ENCODE peak calls at places on chromosomes 11 and 22, in five cellular contexts. P is IMR-90, X is PC-3, M is fibroblast of lung, N is HCT116. Z is an unnamed sample.

GRCh38 chr11:64068705-64069400 is 33.1 kb downstream of the FLRT1 start:
- DNase-seq in P (no peak), X (no peak), M (no peak), N (no peak), Z (no peak)

GRCh38 chr11:123202155-123202714 is 7.2 kb upstream of the CLMP start:
- DNase-seq in P (peak; percentile 64), X (no peak), M (peak; percentile 51), N (no peak), Z (no peak)

GRCh38 chr11:120073196-120073595 is 64.7 kb downstream of the TRIM29 start:
- DNase-seq in P (no peak), X (no peak), M (no peak), N (no peak), Z (no peak)

GRCh38 chr22:19631899-19632670 is 82.2 kb upstream of the SEPTIN5 start:
- DNase-seq in P (peak; percentile 27), X (peak; percentile 31), M (peak; percentile 39), N (peak; percentile 55), Z (peak; percentile 33)

GRCh38 chr11:99316761-99317475 is 296.2 kb downstream of the CNTN5 start:
- DNase-seq in P (no peak), X (no peak), M (peak; percentile 36), N (no peak), Z (no peak)

GRCh38 chr11:12179019-12179418 is 68.6 kb downstream of the MICAL2 start:
- DNase-seq in P (no peak), X (no peak), M (no peak), N (no peak), Z (no peak)

GRCh38 chr11:43358308-43358669 is 431 bp upstream of the TTC17 start:
- DNase-seq in P (no peak), X (no peak), M (no peak), N (no peak), Z (peak; percentile 9)

GRCh38 chr11:7060828-7061227 is 28.0 kb upstream of the RBMXL2 start:
- DNase-seq in P (peak; percentile 58), X (no peak), M (peak; percentile 44), N (no peak), Z (no peak)

GRCh38 chr11:65639623-65640482 is 2.0 kb downstream of the SIPA1 start:
- DNase-seq in P (no peak), X (no peak), M (no peak), N (no peak), Z (peak; percentile 99)

GRCh38 chr11:30285416-30286121 is 37.3 kb upstream of the ARL14EP start:
- DNase-seq in P (no peak), X (no peak), M (no peak), N (no peak), Z (no peak)

GRCh38 chr11:88175707-88176066 is 444 bp upstream of the RAB38 start:
- DNase-seq in P (peak; percentile 7), X (no peak), M (peak; percentile 31), N (no peak), Z (no peak)

GRCh38 chr11:41659990-41660389 is 200.5 kb upstream of the LRRC4C start:
- DNase-seq in P (no peak), X (peak; percentile 59), M (peak; percentile 3), N (no peak), Z (no peak)

GRCh38 chr11:132770802-132771545 is 761.3 kb downstream of the OPCML start:
- DNase-seq in P (no peak), X (no peak), M (peak; percentile 13), N (no peak), Z (no peak)

GRCh38 chr22:45997077-45997774 is 20.3 kb upstream of the WNT7B start:
- DNase-seq in P (peak; percentile 95), X (peak; percentile 64), M (peak; percentile 97), N (no peak), Z (peak; percentile 75)

GRCh38 chr11:76744186-76745058 is 38.7 kb upstream of the TSKU start:
- DNase-seq in P (peak; percentile 36), X (no peak), M (no peak), N (no peak), Z (no peak)

GRCh38 chr11:57513911-57514537 is 1.5 kb downstream of the SLC43A1 start:
- DNase-seq in P (peak; percentile 33), X (peak; percentile 41), M (peak; percentile 43), N (no peak), Z (peak; percentile 62)

GRCh38 chr11:71948314-71949027 is 19.6 kb downstream of the RNF121 start:
- DNase-seq in P (no peak), X (no peak), M (peak; percentile 72), N (no peak), Z (no peak)

GRCh38 chr11:83545911-83546310 is 259.7 kb upstream of the CCDC90B start:
- DNase-seq in P (no peak), X (no peak), M (no peak), N (no peak), Z (no peak)

GRCh38 chr22:17119481-17120202 is 1.5 kb downstream of the TMEM121B start:
- DNase-seq in P (no peak), X (peak; percentile 3), M (no peak), N (no peak), Z (no peak)

GRCh38 chr11:122032317-122032716 is 83.7 kb downstream of the BLID start:
- DNase-seq in P (no peak), X (no peak), M (peak; percentile 36), N (no peak), Z (no peak)

GRCh38 chr11:44899959-44900358 is 50.7 kb downstream of the TP53I11 start:
- DNase-seq in P (peak; percentile 71), X (peak; percentile 39), M (peak; percentile 75), N (peak; percentile 48), Z (peak; percentile 62)

GRCh38 chr11:27018902-27019544 is 21.6 kb upstream of the BBOX1 start:
- DNase-seq in P (peak; percentile 20), X (no peak), M (peak; percentile 56), N (no peak), Z (no peak)
- H3K4me2 ChIP-seq in P (no peak overlapping the region), X (no peak overlapping the region), M (no peak overlapping the region), N (no peak overlapping the region), Z (no peak overlapping the region)

GRCh38 chr22:50198624-50199017 is 2.2 kb upstream of the SELENOO start:
- DNase-seq in P (no peak), X (no peak), M (no peak), N (no peak), Z (no peak)
- H3K4me2 ChIP-seq in P (no peak overlapping the region), X (no peak overlapping the region), M (no peak overlapping the region), N (no peak overlapping the region), Z (no peak overlapping the region)

GRCh38 chr11:48050304-48050703 is 69.9 kb downstream of the PTPRJ start:
- DNase-seq in P (no peak), X (no peak), M (no peak), N (no peak), Z (no peak)
- H3K4me2 ChIP-seq in P (no peak overlapping the region), X (peak overlapping the region; percentile 68), M (no peak overlapping the region), N (no peak overlapping the region), Z (peak overlapping the region; percentile 55)

GRCh38 chr22:20782083-20782482 is 8.2 kb downstream of the SERPIND1 start:
- DNase-seq in P (peak; percentile 17), X (no peak), M (no peak), N (no peak), Z (no peak)
- H3K4me2 ChIP-seq in P (no peak overlapping the region), X (peak overlapping the region; percentile 72), M (no peak overlapping the region), N (no peak overlapping the region), Z (no peak overlapping the region)

GRCh38 chr11:75563501-75563977 is 1.5 kb downstream of the SERPINH1 start:
- DNase-seq in P (no peak), X (no peak), M (no peak), N (no peak), Z (no peak)

GRCh38 chr11:75562048-75562835 is at the start of gene SERPINH1:
- DNase-seq in P (peak; percentile 84), X (peak; percentile 88), M (peak; percentile 87), N (peak; percentile 72), Z (no peak)

GRCh38 chr11:75560644-75561043 is 1.4 kb upstream of the SERPINH1 start:
- DNase-seq in P (peak; percentile 45), X (no peak), M (peak; percentile 74), N (no peak), Z (no peak)

GRCh38 chr11:75562836-75563484 is 907 bp downstream of the SERPINH1 start:
- DNase-seq in P (peak; percentile 56), X (peak; percentile 49), M (peak; percentile 76), N (no peak), Z (no peak)

GRCh38 chr11:75561426-75562047 is 516 bp upstream of the SERPINH1 start:
- DNase-seq in P (no peak), X (no peak), M (no peak), N (no peak), Z (no peak)
- H3K4me2 ChIP-seq in P (peak overlapping the region; percentile 80), X (peak overlapping the region; percentile 86), M (peak overlapping the region; percentile 79), N (peak overlapping the region; percentile 85), Z (no peak overlapping the region)

GRCh38 chr11:128303383-128303782 is 284.0 kb downstream of the ETS1 start:
- DNase-seq in P (no peak), X (no peak), M (no peak), N (no peak), Z (no peak)
- H3K4me2 ChIP-seq in P (no peak overlapping the region), X (no peak overlapping the region), M (no peak overlapping the region), N (no peak overlapping the region), Z (no peak overlapping the region)

GRCh38 chr11:912266-912665 is 1.7 kb upstream of the CHID1 start:
- DNase-seq in P (no peak), X (no peak), M (no peak), N (no peak), Z (no peak)
- H3K4me2 ChIP-seq in P (no peak overlapping the region), X (no peak overlapping the region), M (no peak overlapping the region), N (no peak overlapping the region), Z (peak overlapping the region; percentile 70)

GRCh38 chr11:134358853-134359490 is 27.2 kb downstream of the GLB1L2 start:
- DNase-seq in P (no peak), X (no peak), M (no peak), N (no peak), Z (no peak)
- H3K4me2 ChIP-seq in P (no peak overlapping the region), X (no peak overlapping the region), M (no peak overlapping the region), N (no peak overlapping the region), Z (no peak overlapping the region)

Z was measured in OCI-LY7.